ENCODE peak calls at places on chromosomes 1 and 21, in five cellular contexts. G is CD4-positive, CD25-positive, alpha-beta regulatory T cell; R is AG09319; P is activated CD4-positive, alpha-beta T cell treated with anti-CD3 and anti-CD28 coated beads, Interleukin-2, amount 50 U/mL, for 4 hours; W is T-helper 22 cell. V is an unnamed sample.

GRCh38 chr1:119015547-119015946 is 27.4 kb upstream of the TBX15 start:
- DNase-seq in G (no peak), R (no peak), P (no peak), W (no peak), V (no peak)

GRCh38 chr1:92653605-92654381 is 131.1 kb downstream of the EVI5 start:
- DNase-seq in G (no peak), R (no peak), P (no peak), W (no peak), V (no peak)

GRCh38 chr1:112146201-112146715 is 156.8 kb upstream of the KCND3 start:
- DNase-seq in G (no peak), R (no peak), P (no peak), W (no peak), V (no peak)

GRCh38 chr21:42122808-42123207 is 51.7 kb downstream of the UMODL1 start:
- DNase-seq in G (no peak), R (no peak), P (no peak), W (no peak), V (no peak)

GRCh38 chr1:186899577-186899976 is 70.8 kb downstream of the PLA2G4A start:
- DNase-seq in G (no peak), R (no peak), P (no peak), W (no peak), V (no peak)

GRCh38 chr21:18340387-18340942 is 63.1 kb downstream of the TMPRSS15 start:
- DNase-seq in G (no peak), R (no peak), P (no peak), W (no peak), V (no peak)

GRCh38 chr1:85262985-85263384 is 3.5 kb upstream of the C1orf52 start:
- DNase-seq in G (no peak), R (no peak), P (no peak), W (no peak), V (no peak)

GRCh38 chr1:177448652-177449351 is 278.0 kb downstream of the BRINP2 start:
- DNase-seq in G (no peak), R (no peak), P (no peak), W (no peak), V (no peak)

GRCh38 chr1:97006044-97006676 is 284.6 kb downstream of the PTBP2 start:
- DNase-seq in G (no peak), R (no peak), P (no peak), W (no peak), V (no peak)

GRCh38 chr1:51620470-51620869 is 3.6 kb downstream of the OSBPL9 start:
- DNase-seq in G (no peak), R (no peak), P (no peak), W (no peak), V (no peak)

GRCh38 chr21:42973309-42973990 is 912 bp upstream of the PKNOX1 start:
- DNase-seq in G (peak), R (no peak), P (no peak), W (no peak), V (no peak)

GRCh38 chr1:234597894-234598293 is 12.1 kb downstream of the IRF2BP2 start:
- DNase-seq in G (peak), R (no peak), P (peak), W (no peak), V (peak)

GRCh38 chr1:36321119-36321951 is 2.1 kb downstream of the EVA1B start:
- DNase-seq in G (no peak), R (peak), P (no peak), W (no peak), V (no peak)

GRCh38 chr1:240385985-240386978 is 225.7 kb downstream of the GREM2 start:
- DNase-seq in G (no peak), R (peak), P (no peak), W (no peak), V (no peak)

GRCh38 chr1:153466908-153467307 is 6.5 kb upstream of the S100A7 start:
- DNase-seq in G (no peak), R (no peak), P (no peak), W (no peak), V (no peak)

GRCh38 chr1:167582064-167582463 is 28.5 kb upstream of the CREG1 start:
- DNase-seq in G (no peak), R (no peak), P (no peak), W (no peak), V (no peak)

GRCh38 chr1:28199328-28200233 is 23.1 kb upstream of the PTAFR start:
- DNase-seq in G (peak), R (no peak), P (no peak), W (peak), V (peak)

GRCh38 chr1:89802036-89802435 is 18.8 kb upstream of the LRRC8D start:
- DNase-seq in G (no peak), R (no peak), P (no peak), W (no peak), V (no peak)

GRCh38 chr1:7387053-7387861 is 383.8 kb upstream of the VAMP3 start:
- DNase-seq in G (no peak), R (no peak), P (no peak), W (no peak), V (no peak)

GRCh38 chr1:2258996-2259395 is 30.9 kb downstream of the SKI start:
- DNase-seq in G (peak), R (no peak), P (peak), W (peak), V (no peak)

GRCh38 chr1:218344814-218345672 is at the start of gene TGFB2:
- DNase-seq in G (peak), R (peak), P (no peak), W (no peak), V (no peak)

GRCh38 chr1:19676438-19676922 is 11.8 kb downstream of the HTR6 start:
- DNase-seq in G (no peak), R (peak), P (no peak), W (no peak), V (no peak)

GRCh38 chr1:156797212-156797871 is 19.3 kb downstream of the SH2D2A start:
- DNase-seq in G (peak), R (peak), P (peak), W (no peak), V (peak)

GRCh38 chr1:194225781-194226180 is 1039.4 kb upstream of the B3GALT2 start:
- DNase-seq in G (peak), R (no peak), P (no peak), W (no peak), V (no peak)